ENCODE peak calls at places on chromosome 15, in eight cellular contexts. A, I, L, F, U, T, C and R are unnamed samples.

GRCh38 chr15:68542771-68543544 is 35.8 kb upstream of the CORO2B start:
- DNase-seq in U (peak), F (no peak), T (peak), I (no peak), L (no peak), C (no peak), A (peak), R (no peak)

GRCh38 chr15:22253676-22254408 is 173.5 kb downstream of the OR4M2 start:
- DNase-seq in F (no peak), L (no peak), I (no peak), U (no peak), C (no peak), A (no peak), T (no peak), R (peak)

GRCh38 chr15:29773000-29773399 is 49.3 kb downstream of the TJP1 start:
- DNase-seq in C (no peak), I (no peak), A (no peak), U (no peak), L (no peak), F (no peak), T (no peak), R (no peak)

GRCh38 chr15:101459579-101460300 is 29.8 kb downstream of the PCSK6 start:
- DNase-seq in T (no peak), L (no peak), F (no peak), A (no peak), U (no peak), I (no peak), C (no peak), R (no peak)

GRCh38 chr15:35833590-35833989 is 287.6 kb upstream of the DPH6 start:
- DNase-seq in U (no peak), L (no peak), I (no peak), F (no peak), C (no peak), T (peak), A (no peak), R (no peak)

GRCh38 chr15:79007066-79007465 is 62.2 kb upstream of the CTSH start:
- DNase-seq in L (peak), A (no peak), F (peak), I (no peak), U (peak), C (peak), T (peak), R (peak)

GRCh38 chr15:45469429-45469828 is 53.1 kb downstream of the SLC30A4 start:
- DNase-seq in I (no peak), C (no peak), A (no peak), F (no peak), L (no peak), T (no peak), U (no peak), R (no peak)

GRCh38 chr15:77276096-77276495 is 143.8 kb downstream of the PEAK1 start:
- DNase-seq in I (no peak), F (no peak), A (no peak), C (no peak), U (no peak), L (no peak), T (no peak), R (no peak)

GRCh38 chr15:73228128-73228646 is 140.6 kb downstream of the HCN4 start:
- DNase-seq in F (no peak), T (no peak), U (no peak), I (no peak), A (no peak), C (no peak), L (no peak), R (no peak)

GRCh38 chr15:79496838-79497237 is 64.7 kb downstream of the MINAR1 start:
- DNase-seq in C (no peak), L (no peak), A (no peak), I (no peak), U (no peak), F (no peak), T (no peak), R (no peak)

GRCh38 chr15:67444100-67444499 is 76.8 kb upstream of the C15orf61 start:
- DNase-seq in A (no peak), U (no peak), C (no peak), I (no peak), T (no peak), L (no peak), F (no peak), R (no peak)

GRCh38 chr15:49881866-49882265 is 237.2 kb downstream of the ATP8B4 start:
- DNase-seq in C (no peak), T (no peak), A (no peak), U (no peak), L (no peak), I (no peak), F (no peak), R (no peak)

GRCh38 chr15:33612721-33613304 is 302.0 kb downstream of the RYR3 start:
- DNase-seq in T (no peak), U (no peak), F (no peak), C (no peak), L (no peak), I (no peak), A (peak), R (no peak)

GRCh38 chr15:101558217-101558941 is 68.9 kb upstream of the PCSK6 start:
- DNase-seq in I (no peak), A (no peak), F (no peak), U (no peak), L (no peak), T (no peak), C (no peak), R (no peak)

GRCh38 chr15:92682772-92683510 is 27.4 kb upstream of the FAM174B start:
- DNase-seq in A (no peak), C (no peak), F (peak), U (no peak), I (no peak), L (no peak), T (peak), R (no peak)

GRCh38 chr15:67836477-67836876 is 3.4 kb downstream of the RNU6-1 start:
- DNase-seq in U (peak), L (no peak), I (no peak), C (no peak), F (peak), A (no peak), T (peak), R (peak)

GRCh38 chr15:37056168-37056893 is 44.0 kb downstream of the MEIS2 start:
- DNase-seq in U (peak), C (no peak), I (no peak), T (no peak), A (no peak), F (peak), L (no peak), R (no peak)

GRCh38 chr15:22861151-22861550 is 22.7 kb downstream of the NIPA2 start:
- DNase-seq in L (no peak), T (no peak), I (no peak), U (no peak), F (no peak), A (no peak), C (no peak), R (no peak)

GRCh38 chr15:48940508-48940907 is 23.2 kb downstream of the SHC4 start:
- DNase-seq in F (no peak), I (peak), L (no peak), T (peak), A (peak), C (no peak), U (no peak), R (peak)

GRCh38 chr15:67511606-67512005 is 9.3 kb upstream of the C15orf61 start:
- DNase-seq in U (no peak), L (no peak), F (no peak), C (no peak), T (no peak), A (no peak), I (no peak), R (no peak)

GRCh38 chr15:95141486-95141885 is 910.1 kb downstream of the MCTP2 start:
- DNase-seq in A (no peak), L (no peak), F (no peak), T (peak), I (no peak), U (no peak), C (no peak), R (no peak)

GRCh38 chr15:44529864-44530604 is 6.9 kb upstream of the EIF3J start:
- DNase-seq in A (no peak), L (no peak), C (no peak), U (no peak), F (no peak), T (no peak), I (no peak), R (no peak)

GRCh38 chr15:92818658-92819311 is 81.3 kb upstream of the CHD2 start:
- DNase-seq in F (no peak), L (no peak), I (no peak), A (no peak), U (no peak), C (no peak), T (no peak), R (no peak)

GRCh38 chr15:69474291-69474690 is 21.7 kb downstream of the RPLP1 start:
- DNase-seq in T (no peak), F (no peak), L (no peak), A (no peak), I (no peak), U (no peak), C (no peak), R (no peak)

GRCh38 chr15:77791994-77792393 is 159.3 kb upstream of the LINGO1 start:
- DNase-seq in T (no peak), I (no peak), F (no peak), L (no peak), C (no peak), A (no peak), U (no peak), R (no peak)

GRCh38 chr15:77496710-77497107 is 76.0 kb downstream of the HMG20A start:
- DNase-seq in C (peak), T (peak), U (peak), I (peak), L (peak), A (peak), F (peak), R (peak)

GRCh38 chr15:79218588-79219200 is 63.8 kb upstream of the ANKRD34C start:
- DNase-seq in I (no peak), A (no peak), C (no peak), T (peak), L (no peak), U (no peak), F (no peak), R (no peak)

GRCh38 chr15:41501191-41501917 is 7.7 kb downstream of the ITPKA start:
- DNase-seq in I (peak), T (peak), C (no peak), L (no peak), A (no peak), U (no peak), F (no peak), R (peak)

GRCh38 chr15:37783290-37783689 is 151.2 kb upstream of the TMCO5A start:
- DNase-seq in L (no peak), T (peak), A (no peak), I (no peak), F (no peak), C (no peak), U (no peak), R (no peak)

GRCh38 chr15:62766599-62766998 is 275.9 kb upstream of the TPM1 start:
- DNase-seq in U (no peak), A (no peak), I (no peak), F (no peak), L (no peak), T (no peak), C (no peak), R (no peak)

GRCh38 chr15:62770752-62771151 is 271.8 kb upstream of the TPM1 start:
- DNase-seq in C (no peak), A (peak), U (no peak), T (peak), L (no peak), I (no peak), F (no peak), R (no peak)

GRCh38 chr15:62769604-62770003 is 272.9 kb upstream of the TPM1 start:
- DNase-seq in I (no peak), U (no peak), F (no peak), L (no peak), T (peak), C (no peak), A (peak), R (no peak)

GRCh38 chr15:62770111-62770660 is 272.4 kb upstream of the TPM1 start:
- DNase-seq in I (no peak), T (no peak), L (no peak), F (no peak), A (no peak), C (no peak), U (no peak), R (no peak)

GRCh38 chr15:62765916-62766315 is 276.6 kb upstream of the TPM1 start:
- DNase-seq in F (no peak), L (no peak), T (no peak), C (no peak), I (no peak), A (no peak), U (no peak), R (no peak)
- TF ChIP-seq CTCF in F (no peak), L (no peak), T (no peak), C (no peak), I (no peak), A (no peak), U (no peak), R (no peak)

DNA sequence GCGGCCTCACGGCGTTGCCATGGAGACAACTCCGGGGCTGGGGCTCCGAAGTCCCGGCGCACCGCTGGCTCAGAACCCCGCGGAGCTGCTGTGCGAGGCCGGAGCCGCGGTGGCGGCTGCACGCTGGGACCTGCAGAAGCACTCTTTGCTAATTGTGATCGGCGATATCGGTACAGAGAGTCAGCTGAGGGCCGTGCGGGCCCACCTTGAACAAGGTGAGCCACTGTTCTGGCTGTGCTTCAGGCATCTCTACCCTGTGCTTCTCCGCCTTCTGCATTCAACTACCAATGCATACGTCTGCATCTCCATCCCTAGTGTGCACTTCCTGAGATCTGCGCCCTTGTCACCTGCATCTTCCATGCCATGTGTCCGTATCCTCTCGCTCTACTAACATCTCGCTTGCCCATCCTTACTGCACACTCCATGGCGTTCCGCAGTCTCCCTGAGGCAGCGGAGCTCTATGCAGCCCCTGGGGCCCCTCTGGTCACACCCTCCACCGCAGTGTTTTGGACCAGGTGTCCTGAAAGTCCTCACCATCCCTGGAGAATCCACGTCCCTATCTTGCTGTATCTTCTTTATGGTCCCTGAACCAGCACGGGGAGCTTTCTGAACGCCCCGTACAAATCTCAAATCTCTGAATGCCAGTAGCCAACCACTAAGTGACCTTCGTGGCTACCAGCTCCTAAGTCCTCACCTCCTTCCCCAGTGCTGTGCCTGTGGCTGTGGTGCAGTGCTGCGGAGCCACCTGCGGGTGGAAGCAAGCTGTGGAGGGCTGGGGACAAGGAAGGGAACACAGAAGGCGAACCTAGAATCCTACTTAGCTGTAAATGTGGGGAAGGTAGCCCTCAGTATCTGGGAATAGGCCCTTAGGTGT is 6.2 kb upstream of the MAP1A start:
- DNase-seq in T (no peak), L (no peak), U (no peak), A (no peak), C (no peak), I (no peak), F (no peak), R (peak)
- TF ChIP-seq CTCF in T (peak), L (no peak), U (peak), A (peak), C (no peak), I (peak), F (peak), R (no peak)

DNA sequence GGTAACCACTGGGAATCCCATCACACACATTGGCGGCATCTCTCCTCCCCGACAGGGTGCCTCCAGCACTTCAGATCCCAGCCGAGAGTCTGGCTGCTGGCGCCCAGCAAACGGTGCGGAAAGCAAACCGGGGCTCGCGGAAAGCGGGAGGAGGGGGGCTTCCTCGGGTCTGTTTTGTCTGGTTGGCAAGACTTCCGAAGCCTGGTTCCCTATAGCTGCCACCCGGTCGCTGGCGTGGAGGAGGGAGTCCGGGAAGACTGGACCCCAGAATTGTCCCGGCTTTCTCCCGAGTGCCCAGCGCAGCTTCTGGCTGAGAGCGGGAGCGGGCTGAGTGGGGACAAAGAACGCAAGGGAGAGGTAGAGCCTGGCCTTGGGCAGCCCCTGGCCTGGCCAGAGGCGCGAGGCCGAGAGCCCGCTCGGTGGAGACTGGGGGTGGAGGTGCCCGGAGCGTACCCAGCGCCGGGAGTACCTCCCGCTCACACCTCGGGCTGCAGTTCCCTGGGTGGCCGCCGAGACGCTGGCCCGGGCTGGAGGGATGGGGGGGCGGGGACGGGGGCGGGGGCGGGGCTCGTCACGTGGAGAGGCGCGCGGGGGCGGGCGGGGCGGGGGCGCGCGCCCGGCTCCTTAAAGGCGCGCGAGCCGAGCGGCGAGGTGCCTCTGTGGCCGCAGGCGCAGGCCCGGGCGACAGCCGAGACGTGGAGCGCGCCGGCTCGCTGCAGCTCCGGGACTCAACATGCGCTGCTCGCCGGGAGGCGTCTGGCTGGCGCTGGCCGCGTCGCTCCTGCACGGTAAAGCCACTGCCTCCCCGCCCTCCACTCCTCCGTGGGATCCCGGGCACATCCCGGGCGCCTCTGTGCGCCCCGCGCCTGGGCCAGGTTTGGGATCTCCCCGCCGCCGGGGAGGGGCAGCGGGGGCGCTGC is at the start of gene CHRNA7:
- DNase-seq in A (peak), U (no peak), I (peak), F (peak), L (peak), T (peak), C (peak), R (peak)
- TF ChIP-seq CTCF in A (no peak), U (no peak), I (peak), F (peak), L (no peak), T (no peak), C (peak), R (no peak)

DNA sequence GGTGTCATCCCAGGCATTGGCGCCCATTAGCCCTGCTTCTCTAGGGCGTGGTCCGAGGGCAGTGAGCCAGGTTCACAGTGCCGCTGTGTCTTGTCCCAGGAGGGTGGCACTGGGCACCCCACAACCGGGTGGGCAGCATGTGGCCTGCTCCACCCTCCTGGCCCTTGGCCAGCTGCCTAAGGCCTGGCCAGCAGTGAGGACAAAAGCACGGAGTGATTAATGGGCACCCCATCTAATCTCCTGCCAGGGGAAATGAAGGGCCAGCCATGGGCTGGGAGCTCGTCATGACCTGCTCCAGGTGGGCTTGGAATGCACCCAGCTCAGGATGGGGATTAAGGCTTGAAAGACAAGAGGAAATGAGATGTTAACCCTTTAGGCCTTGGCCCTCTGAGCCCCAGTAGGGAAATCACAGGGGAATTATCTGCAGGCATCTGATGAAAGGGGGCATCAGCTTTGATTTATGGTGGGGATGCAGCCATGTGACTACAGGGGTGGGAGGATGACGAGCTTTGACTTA is 5.2 kb downstream of the THSD4 start:
- DNase-seq in T (no peak), I (no peak), L (no peak), U (no peak), F (no peak), A (no peak), C (no peak), R (no peak)
- TF ChIP-seq CTCF in T (no peak), I (no peak), L (no peak), U (no peak), F (no peak), A (no peak), C (no peak), R (no peak)